ENCODE peak calls at places on chromosomes 6 and 20, in five cellular contexts. R, D, Y, U and L are unnamed samples. For H3K9me3, the result is how much of the 10 kb centered on the place peaks cover.

GRCh38 chr6:169837529-169838250 is 86.3 kb downstream of the ERMARD start:
- DNase-seq in R (no peak), U (no peak), Y (no peak), D (no peak), L (no peak)

GRCh38 chr20:24701668-24702067 is 232.2 kb downstream of the SYNDIG1 start:
- DNase-seq in Y (no peak), D (no peak), U (no peak), R (no peak), L (no peak)

GRCh38 chr6:3039384-3039783 is 28.9 kb upstream of the RIPK1 start:
- DNase-seq in R (no peak), Y (no peak), U (no peak), D (no peak), L (no peak)

GRCh38 chr6:2448826-2449571 is 203.6 kb upstream of the GMDS start:
- DNase-seq in R (peak), U (peak), Y (no peak), D (no peak), L (no peak)

GRCh38 chr6:77089776-77090175 is 373.5 kb downstream of the HTR1B start:
- DNase-seq in R (peak), Y (no peak), D (no peak), U (no peak), L (no peak)

GRCh38 chr6:3500262-3501001 is 43.6 kb upstream of the SLC22A23 start:
- DNase-seq in Y (no peak), U (no peak), D (no peak), R (peak), L (no peak)

GRCh38 chr6:144843701-144844100 is 558.6 kb downstream of the UTRN start:
- DNase-seq in U (no peak), R (peak), D (no peak), Y (no peak), L (no peak)

GRCh38 chr6:72748759-72749158 is 126.9 kb downstream of the KCNQ5 start:
- DNase-seq in Y (no peak), D (no peak), R (peak), U (no peak), L (no peak)

GRCh38 chr6:30311101-30311500 is 15.6 kb upstream of the TRIM39 start:
- DNase-seq in U (no peak), Y (no peak), D (no peak), R (no peak), L (no peak)

GRCh38 chr6:137258170-137258569 is 39.0 kb upstream of the IFNGR1 start:
- DNase-seq in R (no peak), U (no peak), Y (no peak), D (no peak), L (no peak)

GRCh38 chr6:131101911-131102680 is 33.2 kb upstream of the AKAP7 start:
- DNase-seq in Y (no peak), U (no peak), D (no peak), R (peak), L (no peak)

GRCh38 chr6:162964703-162965140 is 236.9 kb downstream of the PACRG start:
- DNase-seq in D (no peak), Y (peak), R (peak), U (peak), L (no peak)

GRCh38 chr6:44051516-44051915 is 75.7 kb downstream of the MRPL14 start:
- DNase-seq in Y (no peak), D (no peak), U (no peak), R (peak), L (no peak)

GRCh38 chr6:170212956-170213636 is 77.8 kb downstream of the DLL1 start:
- DNase-seq in U (no peak), Y (no peak), D (no peak), R (no peak), L (no peak)

GRCh38 chr6:1789092-1789491 is 179.4 kb downstream of the FOXC1 start:
- DNase-seq in Y (no peak), D (no peak), R (peak), U (no peak), L (no peak)

DNA sequence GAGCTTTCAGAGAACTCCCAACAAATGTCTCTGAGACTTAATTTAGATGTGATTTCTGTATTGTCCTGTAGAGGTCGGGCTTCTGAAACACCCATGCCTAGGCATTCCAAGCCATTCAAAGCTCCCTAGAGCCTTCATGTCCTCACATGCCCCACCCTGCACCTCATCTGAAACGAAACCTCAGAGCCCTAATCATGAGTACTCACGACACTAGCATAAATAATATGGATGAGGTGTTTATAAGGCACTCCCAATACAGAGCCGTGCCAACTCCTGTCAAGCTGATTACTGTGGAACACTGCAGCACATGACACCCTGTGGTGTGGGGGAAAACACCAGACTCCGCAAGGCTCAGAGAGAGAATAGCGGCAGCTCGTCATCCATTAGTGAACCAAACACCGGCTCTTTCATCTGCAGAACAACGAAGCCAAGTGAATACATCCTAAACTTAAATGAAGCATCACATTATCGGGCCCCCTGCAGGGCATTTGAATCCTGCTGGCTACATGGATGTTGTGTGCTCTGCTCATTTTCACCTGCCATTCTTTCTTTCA is 83.8 kb downstream of the FNDC1 start:
- DNase-seq in R (peak), U (no peak), D (peak), Y (no peak), L (no peak)
- H3K9me3 ChIP-seq in R (under half), U (under half), D (under half), Y (under half), L (under half)

GRCh38 chr6:117627533-117627932 is 25.2 kb upstream of the GOPC start:
- DNase-seq in Y (no peak), D (no peak), R (no peak), U (no peak), L (no peak)
- H3K9me3 ChIP-seq in Y (under half), D (under half), R (under half), U (under half), L (under half)

DNA sequence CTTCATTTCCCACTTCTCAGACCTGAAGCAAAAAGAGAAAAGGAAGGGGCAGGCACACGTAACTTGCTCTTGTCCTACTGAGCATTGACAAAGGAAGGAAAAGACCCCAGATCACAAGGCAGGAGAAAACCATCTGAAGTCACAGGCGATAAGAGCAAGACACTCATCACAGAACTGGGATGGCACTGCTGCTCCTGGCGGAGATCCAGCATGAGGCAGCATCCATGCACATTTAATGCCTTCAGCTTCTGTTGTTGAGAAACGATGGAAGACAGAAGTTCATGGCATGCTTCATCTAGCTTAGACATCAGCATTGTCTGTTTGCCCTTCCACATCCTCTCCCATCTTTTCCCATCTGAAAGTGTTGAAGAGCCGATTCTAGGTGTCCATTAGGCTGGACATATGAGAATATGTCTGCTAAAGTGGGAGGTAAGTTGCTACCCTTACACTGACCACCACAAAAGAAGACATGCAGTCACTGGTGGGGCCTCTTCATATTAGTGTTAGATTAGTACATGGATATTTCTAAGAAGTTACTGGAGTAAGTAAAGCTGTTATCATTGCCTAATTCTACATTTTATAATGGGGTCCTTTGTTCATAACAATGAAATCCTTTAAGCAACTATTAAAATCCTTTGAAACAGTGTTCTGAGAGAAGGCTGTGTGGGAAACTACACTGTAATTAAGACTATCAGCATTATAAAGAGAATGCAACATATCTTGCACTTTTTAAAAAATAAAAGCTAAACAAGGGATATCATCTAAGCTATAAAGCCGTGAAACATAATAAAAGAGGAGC is 618.5 kb downstream of the C6orf118 start:
- DNase-seq in U (no peak), Y (no peak), D (no peak), R (no peak), L (no peak)
- H3K9me3 ChIP-seq in U (under half), Y (under half), D (under half), R (under half), L (under half)

DNA sequence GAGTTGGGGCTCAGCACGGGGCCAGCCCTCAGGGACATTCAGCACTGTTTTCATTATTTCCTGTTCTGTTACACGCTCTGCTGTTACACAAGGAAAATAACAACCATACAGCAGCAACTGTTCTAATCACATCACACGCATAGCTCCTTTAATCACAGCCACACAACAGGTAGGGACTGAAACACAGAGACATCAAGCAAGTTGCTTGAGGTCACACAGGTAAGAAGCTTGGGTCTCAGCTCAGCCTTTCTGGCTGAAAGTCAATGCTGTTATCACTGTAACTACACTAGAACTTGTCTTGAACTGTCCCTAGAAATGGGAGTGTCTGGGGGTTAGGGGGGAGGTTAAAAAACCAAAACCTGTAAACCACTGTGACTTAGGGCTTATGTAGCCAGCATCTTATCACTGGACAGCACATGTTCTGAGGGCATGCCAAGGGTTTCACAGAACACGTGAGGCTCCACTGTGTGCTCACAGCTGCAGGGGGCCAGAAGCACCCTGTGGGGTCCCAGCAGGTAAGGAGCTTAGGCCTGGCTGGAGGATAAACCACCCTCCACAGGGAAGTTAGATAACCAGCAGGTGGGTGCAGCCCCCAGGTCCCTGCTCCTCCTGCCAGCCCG is 146.0 kb downstream of the EYA2 start:
- DNase-seq in D (no peak), U (no peak), Y (no peak), R (no peak), L (no peak)
- H3K9me3 ChIP-seq in D (under half), U (under half), Y (under half), R (under half), L (under half)

DNA sequence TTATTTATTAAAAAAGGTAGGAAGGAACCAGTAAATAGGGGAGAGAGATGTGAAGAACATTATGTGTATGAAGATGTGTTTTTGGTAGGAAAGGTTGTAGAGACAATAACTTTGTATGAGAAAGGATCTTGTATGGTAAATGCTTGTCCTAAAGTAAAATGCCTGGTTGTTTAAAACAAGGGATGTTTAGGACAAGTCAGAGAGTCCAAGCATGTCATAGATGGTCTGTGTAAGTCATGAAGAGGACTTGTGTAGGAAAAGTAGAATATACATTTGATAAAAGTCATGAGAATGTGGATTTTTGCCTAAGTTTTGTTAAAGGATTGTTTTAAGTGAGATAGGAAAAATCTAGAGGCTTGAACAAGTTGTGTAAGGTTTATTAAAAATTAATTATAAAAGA is 325.1 kb downstream of the CDH26 start:
- DNase-seq in D (no peak), U (no peak), R (no peak), Y (no peak), L (no peak)
- H3K9me3 ChIP-seq in D (under half), U (under half), R (under half), Y (under half), L (under half)

GRCh38 chr6:11462742-11463414 is 74.7 kb upstream of the TMEM170B start:
- DNase-seq in U (no peak), Y (no peak), R (peak), D (no peak), L (no peak)
- H3K9me3 ChIP-seq in U (under half), Y (under half), R (under half), D (under half), L (under half)

GRCh38 chr20:60236613-60237012 is 278.4 kb downstream of the CDH26 start:
- DNase-seq in R (peak), U (no peak), D (no peak), Y (no peak), L (no peak)
- H3K9me3 ChIP-seq in R (under half), U (under half), D (under half), Y (under half), L (under half)